ENCODE peak calls at places on chromosomes 11 and 22, in four cellular contexts. X is A549, H is ovary, W is lower leg skin. V is an unnamed sample.

GRCh38 chr22:44131412-44131811 is 49.3 kb upstream of the PARVG start:
- DNase-seq in H (no peak), W (no peak), X (no peak), V (no peak)

GRCh38 chr22:25148149-25148691 is 51.4 kb upstream of the CRYBB3 start:
- DNase-seq in X (no peak), H (no peak), W (no peak), V (peak; percentile 84)

GRCh38 chr22:37079668-37080171 is 28.2 kb downstream of the KCTD17 start:
- DNase-seq in H (no peak), W (no peak), X (no peak), V (no peak)

GRCh38 chr22:19565921-19566598 is 41.9 kb upstream of the CLDN5 start:
- DNase-seq in H (no peak), X (no peak), W (no peak), V (no peak)

GRCh38 chr11:92180664-92181251 is 43.9 kb upstream of the FAT3 start:
- DNase-seq in W (no peak), X (no peak), H (no peak), V (no peak)

GRCh38 chr11:64900263-64900678 is 16.7 kb downstream of the ATG2A start:
- DNase-seq in H (no peak), W (no peak), X (peak; percentile 59), V (no peak)

GRCh38 chr11:70603756-70604211 is 205.5 kb downstream of the CTTN start:
- DNase-seq in X (no peak), H (peak; percentile 14), W (no peak), V (no peak)

GRCh38 chr22:30202531-30203006 is 44.0 kb downstream of the LIF start:
- DNase-seq in W (no peak), X (no peak), H (peak; percentile 48), V (no peak)

GRCh38 chr22:32850591-32851517 is 49.3 kb downstream of the TIMP3 start:
- DNase-seq in W (peak; percentile 81), H (peak; percentile 91), X (no peak), V (peak; percentile 82)

GRCh38 chr11:102268083-102268984 is 49.0 kb upstream of the BIRC3 start:
- DNase-seq in W (peak; percentile 88), H (peak; percentile 85), X (peak; percentile 92), V (peak; percentile 94)

GRCh38 chr11:102269927-102270326 is 47.4 kb upstream of the BIRC3 start:
- DNase-seq in W (no peak), X (no peak), H (no peak), V (no peak)

GRCh38 chr11:102266111-102266510 is 51.2 kb upstream of the BIRC3 start:
- DNase-seq in X (no peak), H (no peak), W (no peak), V (no peak)

GRCh38 chr11:102267602-102268001 is 49.7 kb upstream of the BIRC3 start:
- DNase-seq in H (no peak), W (no peak), X (peak; percentile 40), V (no peak)

GRCh38 chr11:102268985-102269470 is 48.3 kb upstream of the BIRC3 start:
- DNase-seq in W (no peak), X (no peak), H (no peak), V (no peak)
- TF ChIP-seq CTCF in W (no peak), X (no peak), H (no peak), V (no peak)

DNA sequence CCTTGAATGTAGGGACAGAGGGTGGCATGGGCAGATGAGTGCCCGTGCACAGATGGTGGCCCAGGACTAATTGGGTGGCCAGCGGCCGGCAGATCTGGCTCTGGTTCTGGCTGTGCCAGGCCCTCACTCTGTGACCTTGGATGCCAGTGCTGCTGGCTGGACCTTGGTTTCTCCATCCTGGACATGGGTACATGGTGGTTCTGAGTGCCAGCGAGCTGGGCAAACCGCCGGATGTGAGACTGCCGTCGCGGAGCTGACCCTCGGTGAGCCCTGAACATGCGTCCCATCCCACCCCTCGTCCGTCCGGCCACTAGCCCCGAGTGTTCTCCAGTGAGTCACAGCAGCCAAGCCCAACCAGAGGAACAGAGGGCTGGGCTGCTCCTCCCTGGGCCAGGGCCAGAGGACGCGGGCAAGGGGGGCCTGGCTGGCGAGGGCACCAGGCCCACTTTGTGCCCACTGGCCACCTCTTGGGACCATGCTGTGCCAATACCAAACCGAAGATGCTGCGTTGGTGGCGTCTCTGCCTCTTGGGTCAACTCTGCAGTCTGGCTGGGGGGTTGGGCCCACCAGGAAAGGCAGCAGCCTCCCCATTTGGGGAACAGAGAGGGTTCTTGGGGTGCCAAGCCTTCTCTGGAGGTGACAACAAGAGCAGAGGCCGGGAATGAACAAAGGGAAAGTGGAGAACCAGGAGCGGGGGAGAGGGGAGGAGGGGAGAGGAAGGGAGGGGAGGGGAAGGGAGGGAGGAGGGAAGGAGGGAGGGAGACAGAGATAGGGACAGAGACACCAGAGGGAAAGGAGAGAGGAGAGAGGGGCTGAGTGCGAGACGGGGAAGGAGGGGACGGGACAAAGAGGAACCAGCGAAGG is 10.7 kb downstream of the LSP1 start:
- DNase-seq in W (peak; percentile 77), H (peak; percentile 86), X (peak; percentile 86), V (peak; percentile 75)
- TF ChIP-seq POLR2A in W (no peak), H (no peak), X (no peak), V (no peak)

GRCh38 chr11:110295086-110295485 is 1.3 kb downstream of the RDX start:
- DNase-seq in H (no peak), X (no peak), W (no peak), V (no peak)
- H3K4me3 ChIP-seq in H (peak overlapping the region; percentile 61), X (peak overlapping the region; percentile 67), W (no peak overlapping the region), V (peak overlapping the region; percentile 86)

GRCh38 chr11:81574301-81574700 is 1159.4 kb downstream of the FAM181B start:
- DNase-seq in X (no peak), H (no peak), W (no peak), V (no peak)

GRCh38 chr11:81573367-81573766 is 1160.3 kb downstream of the FAM181B start:
- DNase-seq in H (no peak), X (no peak), W (no peak), V (no peak)

GRCh38 chr11:81579339-81579738 is 1154.3 kb downstream of the FAM181B start:
- DNase-seq in X (no peak), W (no peak), H (no peak), V (no peak)

DNA sequence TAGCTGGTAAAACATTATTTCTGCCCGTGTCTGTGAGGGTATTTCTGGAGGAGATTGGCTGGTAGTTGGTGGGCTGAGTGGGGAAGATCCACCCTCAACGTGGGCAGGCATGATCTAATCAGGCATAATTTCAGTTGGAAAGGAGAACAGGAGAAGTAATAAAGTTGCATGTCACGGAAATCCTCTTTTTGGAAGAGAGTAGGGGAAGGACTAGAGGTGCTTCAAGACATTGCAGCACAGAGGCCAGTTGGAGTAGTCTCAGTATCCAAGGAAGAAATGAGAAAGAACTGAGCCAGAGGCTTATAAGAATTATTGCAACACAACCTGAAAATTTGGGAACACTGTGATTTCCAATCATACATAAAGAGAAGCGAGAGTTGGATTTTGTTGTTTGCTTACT is 1155.1 kb downstream of the FAM181B start:
- DNase-seq in H (no peak), X (no peak), W (no peak), V (no peak)
- TF ChIP-seq CTCF in H (no peak), X (no peak), W (no peak), V (no peak)

GRCh38 chr22:38881464-38881871 is 9.5 kb upstream of the CBX6 start:
- DNase-seq in H (peak; percentile 84), W (peak; percentile 74), X (no peak), V (peak; percentile 75)
- TF ChIP-seq POLR2A in H (no peak), W (no peak), X (no peak), V (no peak)

GRCh38 chr11:78351193-78351592 is 66.4 kb downstream of the GAB2 start:
- DNase-seq in W (no peak), X (no peak), H (no peak), V (no peak)
- H3K4me3 ChIP-seq in W (no peak overlapping the region), X (no peak overlapping the region), H (no peak overlapping the region), V (no peak overlapping the region)

GRCh38 chr11:119130662-119131061 is 9.3 kb downstream of the HINFP start:
- DNase-seq in H (peak; percentile 49), W (no peak), X (no peak), V (peak; percentile 45)

GRCh38 chr11:119134389-119134978 is 13.1 kb downstream of the HINFP start:
- DNase-seq in X (peak; percentile 47), W (no peak), H (no peak), V (no peak)
- TF ChIP-seq CTCF in X (peak; percentile 30), W (no peak), H (no peak), V (peak; percentile 41)